ENCODE peak calls at places on chromosome X, in four cellular contexts. F is H1, O is K562, U is SK-N-SH. M is an unnamed sample.

GRCh38 chrX:67563469-67564448 is 19.9 kb downstream of the AR start:
- DNase-seq in F (no peak), O (no peak), U (no peak), M (no peak)

GRCh38 chrX:95835223-95835622 is 849.4 kb upstream of the DIAPH2 start:
- DNase-seq in F (no peak), O (no peak), U (no peak), M (no peak)

GRCh38 chrX:153727108-153727931 is 2.7 kb downstream of the ABCD1 start:
- DNase-seq in F (no peak), O (no peak), U (no peak), M (no peak)

GRCh38 chrX:115940888-115941332 is 229.6 kb upstream of the AGTR2 start:
- DNase-seq in F (peak; percentile 62), O (peak; percentile 43), U (peak; percentile 78), M (peak; percentile 39)

GRCh38 chrX:21730011-21730410 is 27.9 kb downstream of the SMPX start:
- DNase-seq in F (no peak), O (no peak), U (no peak), M (no peak)

GRCh38 chrX:38847206-38847902 is 46.1 kb downstream of the MID1IP1 start:
- DNase-seq in F (no peak), O (no peak), U (no peak), M (no peak)

GRCh38 chrX:118764122-118764521 is 36.7 kb downstream of the IL13RA1 start:
- DNase-seq in F (no peak), O (no peak), U (no peak), M (no peak)

GRCh38 chrX:138191998-138192397 is 519.5 kb downstream of the FGF13 start:
- DNase-seq in F (peak; percentile 45), O (peak; percentile 37), U (peak; percentile 1), M (peak; percentile 40)

GRCh38 chrX:112043997-112044396 is 38.6 kb downstream of the TRPC5 start:
- DNase-seq in F (no peak), O (peak; percentile 23), U (peak; percentile 14), M (no peak)

GRCh38 chrX:139823806-139824205 is 109.0 kb downstream of the ATP11C start:
- DNase-seq in F (no peak), O (no peak), U (no peak), M (no peak)
- TF ChIP-seq TEAD4 in F (no peak), O (no peak), U (no peak), M (no peak)

GRCh38 chrX:42694260-42694815 is 83.6 kb downstream of the PPP1R2C start:
- DNase-seq in F (no peak), O (no peak), U (no peak), M (no peak)
- TF ChIP-seq TEAD4 in F (no peak), O (no peak), U (no peak), M (no peak)

GRCh38 chrX:54043696-54044125 is 562 bp downstream of the PHF8 start:
- DNase-seq in F (peak; percentile 64), O (peak; percentile 47), U (peak; percentile 44), M (peak; percentile 54)

GRCh38 chrX:54044126-54044876 is at the start of gene PHF8:
- DNase-seq in F (peak; percentile 92), O (peak; percentile 95), U (peak; percentile 84), M (peak; percentile 93)

GRCh38 chrX:54042609-54043010 is 1.7 kb downstream of the PHF8 start:
- DNase-seq in F (peak; percentile 48), O (peak; percentile 70), U (peak; percentile 75), M (peak; percentile 46)

GRCh38 chrX:54044877-54045328 is 630 bp upstream of the PHF8 start:
- DNase-seq in F (no peak), O (no peak), U (peak; percentile 6), M (no peak)

DNA sequence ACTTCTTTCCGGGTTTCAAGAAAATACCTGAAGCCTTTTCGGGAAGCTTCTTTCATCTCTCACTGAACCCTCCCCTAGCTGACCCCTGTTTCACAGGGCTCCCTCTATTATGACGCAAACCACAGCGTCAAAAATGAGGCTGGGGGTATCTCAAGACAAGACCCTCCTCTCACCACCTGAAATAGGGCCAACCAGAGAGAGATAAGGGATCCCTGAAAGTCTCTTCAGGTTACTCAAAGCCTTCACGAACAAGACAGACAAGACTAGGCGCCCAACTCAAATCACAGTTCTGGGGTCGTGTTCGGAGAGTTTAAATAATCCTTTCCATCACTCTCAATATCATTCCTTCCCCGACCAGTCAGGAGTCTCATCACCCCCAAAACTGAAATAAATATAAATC is 1.2 kb downstream of the PHF8 start:
- DNase-seq in F (no peak), O (no peak), U (no peak), M (no peak)
- TF ChIP-seq TEAD4 in F (no peak), O (no peak), U (no peak), M (no peak)

GRCh38 chrX:10110984-10111363 is 45.8 kb upstream of the CLCN4 start:
- DNase-seq in F (no peak), O (no peak), U (no peak), M (no peak)
- TF ChIP-seq TEAD4 in F (no peak), O (no peak), U (no peak), M (no peak)

GRCh38 chrX:130027569-130027968 is 45.1 kb downstream of the BCORL1 start:
- DNase-seq in F (no peak), O (no peak), U (no peak), M (no peak)

GRCh38 chrX:130032552-130032951 is 50.1 kb downstream of the BCORL1 start:
- DNase-seq in F (no peak), O (no peak), U (no peak), M (no peak)

GRCh38 chrX:130034178-130034577 is 51.7 kb downstream of the BCORL1 start:
- DNase-seq in F (no peak), O (no peak), U (no peak), M (no peak)

GRCh38 chrX:130028196-130028595 is 45.8 kb downstream of the BCORL1 start:
- DNase-seq in F (peak; percentile 65), O (peak; percentile 66), U (peak; percentile 49), M (peak; percentile 53)

GRCh38 chrX:130030826-130031225 is 48.4 kb downstream of the BCORL1 start:
- DNase-seq in F (no peak), O (no peak), U (no peak), M (no peak)
- TF ChIP-seq TEAD4 in F (no peak), O (no peak), U (no peak), M (no peak)

GRCh38 chrX:253451-254297 is 27.5 kb upstream of the PLCXD1 start:
- DNase-seq in F (no peak), O (no peak), U (no peak), M (no peak)

GRCh38 chrX:255923-256331 is 25.3 kb upstream of the PLCXD1 start:
- DNase-seq in F (no peak), O (no peak), U (no peak), M (no peak)

GRCh38 chrX:257681-258289 is 23.4 kb upstream of the PLCXD1 start:
- DNase-seq in F (no peak), O (no peak), U (no peak), M (no peak)

GRCh38 chrX:252421-253291 is 28.5 kb upstream of the PLCXD1 start:
- DNase-seq in F (no peak), O (no peak), U (no peak), M (no peak)

GRCh38 chrX:254630-255215 is 26.5 kb upstream of the PLCXD1 start:
- DNase-seq in F (no peak), O (no peak), U (no peak), M (no peak)
- TF ChIP-seq TEAD4 in F (no peak), O (no peak), U (no peak), M (no peak)

GRCh38 chrX:103847174-103847870 is 15.3 kb upstream of the RAB9B start:
- DNase-seq in F (no peak), O (no peak), U (no peak), M (no peak)
- TF ChIP-seq TEAD4 in F (no peak), O (no peak), U (no peak), M (no peak)

DNA sequence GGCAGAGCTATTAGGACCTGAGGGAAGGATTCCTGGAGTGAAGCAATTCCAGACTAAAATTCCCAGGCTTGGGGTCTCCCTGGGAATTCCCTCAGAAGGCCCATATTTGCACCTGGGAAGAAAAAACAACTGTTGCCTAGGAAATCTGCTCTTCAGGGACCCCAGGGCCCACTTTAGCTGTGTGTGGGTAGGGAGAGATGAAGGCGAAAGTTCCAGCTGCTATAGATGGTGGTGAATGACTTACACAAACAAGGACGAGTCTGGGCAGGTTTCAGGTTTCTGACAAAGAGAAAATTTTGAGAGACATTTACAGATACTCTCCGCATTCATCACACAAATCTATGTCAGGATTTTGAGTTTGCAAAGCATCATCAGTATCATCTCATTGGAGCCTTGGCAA is 126.1 kb downstream of the GPC3 start:
- DNase-seq in F (no peak), O (no peak), U (no peak), M (no peak)
- TF ChIP-seq TEAD4 in F (no peak), O (no peak), U (no peak), M (no peak)

GRCh38 chrX:19787305-19787704 is 100.1 kb downstream of the SH3KBP1 start:
- DNase-seq in F (no peak), O (no peak), U (no peak), M (no peak)

GRCh38 chrX:19790829-19791228 is 96.6 kb downstream of the SH3KBP1 start:
- DNase-seq in F (no peak), O (no peak), U (no peak), M (no peak)

GRCh38 chrX:19789782-19790181 is 97.6 kb downstream of the SH3KBP1 start:
- DNase-seq in F (no peak), O (no peak), U (no peak), M (no peak)

GRCh38 chrX:19791562-19791961 is 95.8 kb downstream of the SH3KBP1 start:
- DNase-seq in F (no peak), O (no peak), U (no peak), M (no peak)

DNA sequence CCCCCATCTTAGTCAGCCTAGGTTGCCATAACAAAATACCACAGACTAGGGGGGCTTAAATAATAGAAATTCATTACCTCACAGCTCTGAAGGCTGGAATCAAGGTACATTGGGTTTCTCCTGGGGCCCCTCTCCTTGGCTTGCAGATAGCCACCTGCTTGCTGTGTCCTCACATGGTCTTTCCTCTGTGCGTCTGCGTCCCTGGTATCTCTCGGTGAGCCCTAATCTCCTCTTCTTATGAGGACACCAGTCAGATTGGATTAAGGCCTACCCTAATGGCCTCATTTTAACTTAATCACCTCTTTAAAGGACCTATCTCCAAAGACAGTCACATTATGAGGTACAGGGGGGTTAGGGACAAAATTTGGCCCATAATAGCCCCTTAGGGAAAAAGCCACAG is 98.0 kb downstream of the SH3KBP1 start:
- DNase-seq in F (no peak), O (no peak), U (no peak), M (no peak)
- TF ChIP-seq TEAD4 in F (no peak), O (no peak), U (no peak), M (no peak)

GRCh38 chrX:23887448-23887847 is 20.3 kb downstream of the APOO start:
- DNase-seq in F (no peak), O (no peak), U (no peak), M (no peak)

GRCh38 chrX:23885803-23886202 is 21.9 kb downstream of the APOO start:
- DNase-seq in F (no peak), O (no peak), U (no peak), M (no peak)

GRCh38 chrX:23890933-23891332 is 16.8 kb downstream of the APOO start:
- DNase-seq in F (no peak), O (no peak), U (no peak), M (no peak)

GRCh38 chrX:23888887-23889501 is 18.7 kb downstream of the APOO start:
- DNase-seq in F (no peak), O (no peak), U (no peak), M (no peak)

DNA sequence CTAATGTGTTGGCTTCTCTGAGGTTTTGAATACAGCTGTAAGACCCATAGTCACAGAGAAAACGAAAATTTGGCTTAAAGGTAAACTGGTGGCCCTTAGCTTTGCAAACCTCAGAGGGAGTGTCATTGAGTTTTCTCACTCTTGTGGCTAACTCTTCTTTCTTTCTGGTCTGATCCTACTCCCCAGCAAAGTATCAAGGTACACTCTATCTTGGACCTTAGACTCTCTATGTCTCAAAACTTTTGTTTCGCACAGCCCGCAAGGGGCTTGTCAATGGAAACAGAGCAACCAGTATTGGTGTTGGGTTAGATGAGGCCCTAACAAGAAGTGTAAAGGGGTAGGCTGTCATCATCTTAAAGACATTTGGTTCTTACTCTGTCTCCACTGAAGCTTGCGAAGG is 19.8 kb downstream of the APOO start:
- DNase-seq in F (no peak), O (no peak), U (no peak), M (no peak)
- TF ChIP-seq TEAD4 in F (no peak), O (no peak), U (no peak), M (no peak)

M was measured in WTC11.